ENCODE peak calls at places on chromosomes 1 and 21, in four cellular contexts. N is aorta; H is OCI-LY7; I is naive thymus-derived CD4-positive, alpha-beta T cell. C is an unnamed sample.

GRCh38 chr1:41500378-41500777 is 15.9 kb upstream of the EDN2 start:
- DNase-seq in I (no peak), H (no peak), N (peak; percentile 80), C (no peak)

GRCh38 chr1:245807954-245808719 is 653.4 kb downstream of the KIF26B start:
- DNase-seq in I (no peak), N (no peak), H (peak; percentile 79), C (no peak)

GRCh38 chr1:206419250-206419649 is 51.0 kb upstream of the IKBKE start:
- DNase-seq in N (no peak), H (no peak), I (no peak), C (no peak)

GRCh38 chr1:30903343-30904034 is 5.1 kb downstream of the SDC3 start:
- DNase-seq in N (peak; percentile 23), I (no peak), H (no peak), C (no peak)

GRCh38 chr21:26169611-26170470 is 729 bp downstream of the APP start:
- DNase-seq in H (no peak), N (peak; percentile 73), I (peak; percentile 48), C (peak; percentile 12)

GRCh38 chr1:234214129-234214910 is 158.9 kb upstream of the COA6 start:
- DNase-seq in N (peak; percentile 69), I (peak; percentile 45), H (no peak), C (no peak)

GRCh38 chr1:201610806-201611205 is 71.9 kb downstream of the NAV1 start:
- DNase-seq in H (no peak), I (no peak), N (no peak), C (no peak)

GRCh38 chr1:12572506-12572905 is 45.5 kb downstream of the DHRS3 start:
- DNase-seq in I (no peak), H (no peak), N (no peak), C (no peak)

GRCh38 chr1:81174811-81175476 is 625.8 kb upstream of the ADGRL2 start:
- DNase-seq in N (no peak), H (no peak), I (no peak), C (no peak)

GRCh38 chr21:45301521-45302081 is 13.9 kb upstream of the POFUT2 start:
- DNase-seq in N (no peak), I (no peak), H (no peak), C (no peak)

GRCh38 chr21:45309069-45309521 is 21.4 kb upstream of the POFUT2 start:
- DNase-seq in I (peak; percentile 19), H (peak; percentile 22), N (peak; percentile 72), C (no peak)

GRCh38 chr21:42073140-42074099 is 2.3 kb downstream of the UMODL1 start:
- DNase-seq in H (peak; percentile 34), I (no peak), N (no peak), C (no peak)

GRCh38 chr1:10649484-10650201 is 146.8 kb downstream of the CASZ1 start:
- DNase-seq in N (no peak), H (no peak), I (no peak), C (no peak)

GRCh38 chr1:184300446-184300845 is 86.4 kb upstream of the C1orf21 start:
- DNase-seq in H (no peak), I (no peak), N (no peak), C (no peak)

GRCh38 chr1:202291961-202292712 is 49.6 kb downstream of the UBE2T start:
- DNase-seq in I (no peak), N (peak; percentile 67), H (no peak), C (no peak)

GRCh38 chr1:27332536-27333281 is 9.1 kb upstream of the SYTL1 start:
- DNase-seq in N (no peak), I (peak; percentile 59), H (peak; percentile 54), C (peak; percentile 58)

GRCh38 chr21:42238185-42238934 is 19.4 kb downstream of the ABCG1 start:
- DNase-seq in N (peak; percentile 25), H (peak; percentile 33), I (peak; percentile 80), C (peak; percentile 40)

GRCh38 chr1:197774691-197775281 is 494 bp downstream of the DENND1B start:
- DNase-seq in I (peak; percentile 45), H (peak; percentile 71), N (peak; percentile 67), C (peak; percentile 35)

GRCh38 chr1:230507671-230508407 is 81.7 kb upstream of the PGBD5 start:
- DNase-seq in N (peak; percentile 67), I (no peak), H (peak; percentile 12), C (no peak)

GRCh38 chr21:44800103-44800502 is 1.5 kb downstream of the UBE2G2 start:
- DNase-seq in H (peak; percentile 68), N (no peak), I (no peak), C (no peak)

GRCh38 chr1:230323686-230324085 is 102.4 kb downstream of the PGBD5 start:
- DNase-seq in N (no peak), I (no peak), H (no peak), C (no peak)

GRCh38 chr1:108016451-108016920 is 51.5 kb upstream of the VAV3 start:
- DNase-seq in I (no peak), H (peak; percentile 29), N (no peak), C (no peak)

GRCh38 chr21:46394819-46395152 is 63.9 kb upstream of the DIP2A start:
- DNase-seq in I (no peak), H (no peak), N (no peak), C (no peak)

GRCh38 chr1:157133431-157133830 is 4.8 kb downstream of the ETV3 start:
- DNase-seq in N (no peak), I (peak; percentile 76), H (no peak), C (no peak)

GRCh38 chr21:43767980-43768867 is 7.9 kb downstream of the CSTB start:
- DNase-seq in I (no peak), H (no peak), N (peak; percentile 72), C (no peak)

GRCh38 chr1:161730050-161730564 is 8.8 kb downstream of the FCRLB start:
- DNase-seq in N (no peak), H (no peak), I (no peak), C (no peak)

GRCh38 chr1:219413523-219413922 is 199.4 kb downstream of the ZC3H11B start:
- DNase-seq in I (no peak), N (no peak), H (no peak), C (no peak)

GRCh38 chr1:152111515-152111968 is 3.7 kb downstream of the TCHH start:
- DNase-seq in N (peak; percentile 35), H (no peak), I (no peak), C (no peak)
- H3K9me3 ChIP-seq in N (peaks cover 6% of the 10 kb centered on the region), H (no peaks in the 10 kb centered on the region), I (no peaks in the 10 kb centered on the region), C (no peaks in the 10 kb centered on the region)

DNA sequence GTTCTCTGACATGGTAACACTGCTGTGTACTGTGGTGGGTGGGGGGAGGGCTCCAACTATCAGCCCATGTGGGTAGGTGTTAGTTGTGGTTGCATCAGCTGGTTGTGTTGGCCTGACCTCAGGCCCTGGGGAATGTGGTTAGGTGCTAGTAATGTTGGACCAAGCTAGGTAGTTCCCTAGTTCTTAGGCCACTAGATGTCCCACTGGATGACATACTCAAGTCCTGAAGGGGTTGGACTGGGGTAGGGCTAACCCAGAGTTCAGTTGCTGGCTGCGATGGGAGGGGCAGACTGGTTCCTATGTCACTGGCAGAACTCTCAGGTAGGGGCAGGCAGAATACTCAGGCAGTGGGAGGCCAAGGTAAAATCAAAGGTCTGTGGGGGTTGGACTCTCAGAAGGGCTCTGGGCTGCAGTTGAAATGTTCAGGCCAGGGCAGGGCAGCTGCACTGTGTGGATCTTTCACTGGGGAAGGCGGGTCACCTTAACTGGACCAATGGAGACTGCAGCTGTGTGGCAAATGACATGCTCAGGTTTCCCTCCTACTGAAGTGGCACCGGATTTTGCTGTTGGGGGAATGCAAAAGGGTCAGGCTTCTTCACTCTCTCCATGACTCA is 870.7 kb downstream of the LRRIQ3 start:
- DNase-seq in N (no peak), I (no peak), H (no peak), C (no peak)
- H3K9me3 ChIP-seq in N (peaks cover 2% of the 10 kb centered on the region), I (no peaks in the 10 kb centered on the region), H (no peaks in the 10 kb centered on the region), C (no peaks in the 10 kb centered on the region)

GRCh38 chr1:55526716-55527115 is 311.6 kb upstream of the USP24 start:
- DNase-seq in N (no peak), I (no peak), H (no peak), C (no peak)
- H3K9me3 ChIP-seq in N (no peaks in the 10 kb centered on the region), I (no peaks in the 10 kb centered on the region), H (no peaks in the 10 kb centered on the region), C (no peaks in the 10 kb centered on the region)

GRCh38 chr1:228258486-228258885 is 50.6 kb downstream of the OBSCN start:
- DNase-seq in I (no peak), H (no peak), N (no peak), C (no peak)
- H3K9me3 ChIP-seq in I (no peaks in the 10 kb centered on the region), H (peaks cover 16% of the 10 kb centered on the region), N (peaks cover 8% of the 10 kb centered on the region), C (no peaks in the 10 kb centered on the region)